ENCODE peak calls at places on chromosomes 12 and 14, in eight cellular contexts. D is T-helper 9 cell; L is GM20000; H is psoas muscle; Q is SHP77; Z is C1 segment of cervical spinal cord; G is MCF 10A; K is activated naive CD4-positive, alpha-beta T cell. T is an unnamed sample.

GRCh38 chr12:124636138-124636968 is 68.9 kb upstream of the NCOR2 start:
- DNase-seq in L (no peak), D (no peak), Q (no peak), K (no peak), Z (no peak), H (peak), G (peak), T (peak)

GRCh38 chr14:96281486-96281885 is 25.5 kb downstream of the BDKRB1 start:
- DNase-seq in G (no peak), Q (peak), L (no peak), H (no peak), D (no peak), Z (no peak), K (no peak), T (no peak)

GRCh38 chr14:61151276-61151675 is 129.9 kb downstream of the TMEM30B start:
- DNase-seq in H (no peak), Q (no peak), L (no peak), D (no peak), G (peak), K (no peak), Z (no peak), T (no peak)

GRCh38 chr14:22549981-22550670 is 38.9 kb downstream of the DAD1 start:
- DNase-seq in L (peak), Q (no peak), G (no peak), K (no peak), H (no peak), Z (no peak), D (peak), T (peak)

GRCh38 chr12:111454716-111455447 is 49.2 kb downstream of the SH2B3 start:
- DNase-seq in G (no peak), D (no peak), H (no peak), K (no peak), Z (no peak), L (no peak), Q (no peak), T (no peak)

GRCh38 chr14:91719839-91720238 is 12.0 kb downstream of the CATSPERB start:
- DNase-seq in K (no peak), G (no peak), Q (no peak), L (no peak), H (no peak), Z (no peak), D (no peak), T (no peak)

GRCh38 chr14:25909361-25909760 is 688.5 kb downstream of the NOVA1 start:
- DNase-seq in Q (no peak), G (peak), Z (no peak), K (no peak), D (no peak), H (no peak), L (no peak), T (no peak)

GRCh38 chr12:89350661-89351488 is 1.4 kb downstream of the DUSP6 start:
- DNase-seq in K (no peak), L (peak), D (peak), Z (no peak), Q (no peak), H (peak), G (peak), T (no peak)

GRCh38 chr12:69475237-69475984 is 5.2 kb downstream of the FRS2 start:
- DNase-seq in K (no peak), D (no peak), L (no peak), Q (no peak), Z (no peak), G (no peak), H (no peak), T (peak)